ENCODE peak calls at places on chromosomes 12 and 14, in ten cellular contexts. O is KG1; Y is germinal center; V is NCI-H1105; J is kidney epithelial cell; M is frontal cortex; I is thyroid gland; Q is stimulated activated CD4-positive, alpha-beta T cell treated with anti-CD3 and anti-CD28 coated beads, TNF-alpha, amount 100 ng/mL, for 4 hours; Z is T-helper 9 cell; S is cardiac muscle cell. N is an unnamed sample.
A peak's percentile ranks its signal among the peaks of the same experiment; 100 is the strongest.

GRCh38 chr12:27193854-27194544 is 50.1 kb upstream of the STK38L start:
- DNase-seq in S (peak; percentile 74), M (no peak), Q (no peak), J (no peak), O (no peak), Z (no peak), I (no peak), V (no peak), Y (no peak), N (no peak)

GRCh38 chr14:72063761-72064282 is 131.6 kb downstream of the RGS6 start:
- DNase-seq in Z (no peak), V (no peak), Y (no peak), S (no peak), O (no peak), Q (no peak), M (no peak), J (no peak), I (no peak), N (no peak)

GRCh38 chr12:3313066-3313465 is 177.9 kb upstream of the PRMT8 start:
- DNase-seq in Z (no peak), S (no peak), Y (no peak), V (no peak), J (no peak), Q (no peak), I (no peak), O (no peak), M (no peak), N (no peak)

GRCh38 chr14:52002542-52002941 is 13.2 kb downstream of the RTRAF start:
- DNase-seq in I (no peak), Y (no peak), Z (no peak), O (no peak), V (no peak), Q (no peak), M (no peak), S (no peak), J (no peak), N (no peak)

GRCh38 chr12:10873374-10873773 is 10.7 kb downstream of the PRH1 start:
- DNase-seq in Y (no peak), J (no peak), M (no peak), S (no peak), O (no peak), I (no peak), Q (no peak), Z (no peak), V (no peak), N (no peak)

GRCh38 chr14:105911006-105911847 is 384.8 kb downstream of the TMEM121 start:
- DNase-seq in O (no peak), Z (no peak), J (no peak), I (no peak), Y (no peak), S (no peak), M (no peak), V (no peak), Q (no peak), N (no peak)

GRCh38 chr12:113813229-113813541 is 152.9 kb downstream of the RBM19 start:
- DNase-seq in Z (no peak), O (no peak), I (no peak), J (no peak), Q (no peak), Y (no peak), S (no peak), V (no peak), M (no peak), N (no peak)

GRCh38 chr14:31283153-31283552 is 75.6 kb upstream of the HECTD1 start:
- DNase-seq in Q (no peak), J (no peak), Z (no peak), O (no peak), V (no peak), Y (no peak), M (no peak), I (no peak), S (no peak), N (no peak)

GRCh38 chr12:122205590-122205925 is 2.0 kb downstream of the B3GNT4 start:
- DNase-seq in Z (no peak), Q (no peak), O (no peak), S (no peak), V (no peak), M (no peak), I (no peak), J (no peak), Y (no peak), N (no peak)

GRCh38 chr12:124625867-124626675 is 58.7 kb upstream of the NCOR2 start:
- DNase-seq in J (no peak), M (no peak), Q (no peak), Z (no peak), Y (no peak), I (peak; percentile 50), S (no peak), V (no peak), O (no peak), N (peak; percentile 75)

GRCh38 chr12:105235299-105235746 is 651 bp downstream of the APPL2 start:
- DNase-seq in Q (no peak), Z (no peak), V (peak; percentile 18), S (no peak), O (no peak), I (no peak), J (no peak), M (peak; percentile 38), Y (no peak), N (no peak)

GRCh38 chr14:65229431-65230286 is 127.3 kb upstream of the MAX start:
- DNase-seq in Z (peak; percentile 14), S (peak; percentile 82), Y (peak; percentile 51), V (peak; percentile 73), J (no peak), M (no peak), O (no peak), I (peak; percentile 61), Q (no peak), N (no peak)

GRCh38 chr12:12398026-12398859 is 41.4 kb downstream of the BORCS5 start:
- DNase-seq in Y (no peak), S (no peak), J (peak; percentile 88), I (no peak), O (no peak), M (no peak), Q (no peak), Z (no peak), V (no peak), N (no peak)

GRCh38 chr12:52828156-52829090 is 5.7 kb downstream of the KRT79 start:
- DNase-seq in M (no peak), Y (no peak), V (no peak), O (no peak), Q (no peak), J (no peak), S (no peak), I (no peak), Z (no peak), N (no peak)

GRCh38 chr14:92670967-92671366 is 77.5 kb downstream of the LGMN start:
- DNase-seq in S (no peak), Q (no peak), M (no peak), Y (no peak), I (no peak), O (no peak), V (no peak), J (no peak), Z (no peak), N (no peak)

GRCh38 chr12:131980263-131980662 is 30.5 kb downstream of the EP400 start:
- DNase-seq in S (no peak), J (no peak), Q (no peak), M (no peak), V (no peak), Z (no peak), O (no peak), Y (no peak), I (no peak), N (no peak)

GRCh38 chr12:23862746-23863145 is 86.7 kb downstream of the SOX5 start:
- DNase-seq in M (no peak), J (no peak), Z (no peak), S (no peak), Y (no peak), I (no peak), V (no peak), O (no peak), Q (no peak), N (no peak)

GRCh38 chr12:76881152-76881551 is 2.3 kb upstream of the CSRP2 start:
- DNase-seq in M (no peak), Q (no peak), S (no peak), O (no peak), I (no peak), V (no peak), Z (no peak), J (no peak), Y (no peak), N (no peak)

GRCh38 chr12:46391630-46392029 is 19.1 kb upstream of the SLC38A2 start:
- DNase-seq in O (no peak), V (no peak), Z (no peak), J (no peak), Y (no peak), M (no peak), I (no peak), Q (no peak), S (no peak), N (no peak)

GRCh38 chr14:80606347-80606772 is 335.2 kb downstream of the CEP128 start:
- DNase-seq in V (no peak), S (no peak), Z (no peak), M (no peak), Y (no peak), O (no peak), Q (no peak), I (no peak), J (no peak), N (no peak)